ENCODE peak calls at places on chromosomes 11 and 22, in four cellular contexts. X is nephron progenitor cell, S is T-helper 2 cell, C is AG09309. J is an unnamed sample.

GRCh38 chr11:79466411-79466810 is 25.6 kb upstream of the TENM4 start:
- DNase-seq in C (peak; percentile 11), S (no peak), X (no peak), J (no peak)

GRCh38 chr11:88098289-88098688 is 77.0 kb downstream of the RAB38 start:
- DNase-seq in S (no peak), X (no peak), C (no peak), J (no peak)

GRCh38 chr11:10072841-10073240 is 221.2 kb downstream of the SBF2 start:
- DNase-seq in S (no peak), X (no peak), C (no peak), J (no peak)

GRCh38 chr11:35354644-35355043 is 64.7 kb downstream of the SLC1A2 start:
- DNase-seq in C (no peak), X (no peak), S (no peak), J (no peak)

GRCh38 chr11:118283756-118284350 is 19.8 kb upstream of the MPZL2 start:
- DNase-seq in C (no peak), S (no peak), X (no peak), J (no peak)

GRCh38 chr22:17575681-17576080 is 12.4 kb downstream of the SLC25A18 start:
- DNase-seq in S (no peak), C (no peak), X (no peak), J (no peak)

GRCh38 chr11:60971520-60971919 is at the start of gene CD6:
- DNase-seq in X (no peak), C (no peak), S (no peak), J (peak; percentile 62)

GRCh38 chr11:13209379-13209778 is 68.2 kb upstream of the BMAL1 start:
- DNase-seq in S (no peak), C (no peak), X (no peak), J (no peak)

GRCh38 chr22:50243704-50244419 is 961 bp downstream of the TUBGCP6 start:
- DNase-seq in X (no peak), C (no peak), S (no peak), J (no peak)

GRCh38 chr11:78168539-78169477 is 19.6 kb downstream of the KCTD21 start:
- DNase-seq in C (peak; percentile 42), S (no peak), X (no peak), J (no peak)

GRCh38 chr11:27234043-27234668 is 128.9 kb downstream of the CCDC34 start:
- DNase-seq in S (no peak), C (peak; percentile 100), X (peak; percentile 35), J (no peak)

GRCh38 chr22:23915230-23915754 is 21.1 kb downstream of the MIF start:
- DNase-seq in X (no peak), C (no peak), S (no peak), J (no peak)

GRCh38 chr22:23288301-23289129 is 108.2 kb downstream of the BCR start:
- DNase-seq in S (no peak), C (no peak), X (no peak), J (no peak)